ENCODE peak calls at places on chromosomes 13 and 19, in six cellular contexts. H, D, B, P, U and N are unnamed samples. For H3K4me1, the result is how much of the 10 kb centered on the place peaks cover.

GRCh38 chr19:15780595-15781418 is 6.7 kb upstream of the OR10H5 start:
- DNase-seq in U (no peak), P (no peak), B (no peak), D (no peak), H (peak), N (no peak)

GRCh38 chr13:19056984-19057490 is 124.6 kb downstream of the TUBA3C start:
- DNase-seq in B (no peak), D (no peak), H (no peak), P (no peak), U (no peak), N (no peak)

GRCh38 chr13:113818700-113819295 is 45.1 kb downstream of the GAS6 start:
- DNase-seq in U (no peak), D (no peak), H (no peak), B (no peak), P (no peak), N (no peak)

GRCh38 chr19:10769533-10770491 is 51.9 kb downstream of the DNM2 start:
- DNase-seq in U (no peak), H (no peak), B (peak), P (no peak), D (peak), N (no peak)

GRCh38 chr13:48412881-48413351 is at the start of gene LPAR6:
- DNase-seq in P (peak), H (no peak), U (no peak), B (peak), D (peak), N (no peak)

GRCh38 chr19:58374200-58374599 is 6.6 kb downstream of the ZNF837 start:
- DNase-seq in P (no peak), U (no peak), H (no peak), B (no peak), D (no peak), N (no peak)

GRCh38 chr13:101624210-101624922 is 171.9 kb downstream of the ITGBL1 start:
- DNase-seq in P (no peak), D (peak), U (no peak), H (no peak), B (no peak), N (no peak)

GRCh38 chr13:43785681-43786471 is 896 bp downstream of the ENOX1 start:
- DNase-seq in P (peak), U (no peak), H (peak), B (peak), D (peak), N (peak)

GRCh38 chr13:46082324-46082723 is 22.5 kb downstream of the CPB2 start:
- DNase-seq in B (no peak), H (no peak), U (no peak), D (no peak), P (no peak), N (no peak)

GRCh38 chr19:19627716-19628498 is at the start of gene LPAR2:
- DNase-seq in H (peak), U (peak), D (peak), B (no peak), P (no peak), N (no peak)

GRCh38 chr19:30227661-30228112 is 144.5 kb upstream of the ZNF536 start:
- DNase-seq in U (peak), H (no peak), P (peak), D (peak), B (peak), N (no peak)

GRCh38 chr13:28401303-28402056 is 93.4 kb downstream of the FLT1 start:
- DNase-seq in U (no peak), B (no peak), H (no peak), P (peak), D (no peak), N (no peak)

GRCh38 chr13:65787087-65787486 is 1443.0 kb downstream of the PCDH9 start:
- DNase-seq in P (peak), H (no peak), U (no peak), D (no peak), B (no peak), N (no peak)

GRCh38 chr13:51689597-51689996 is 105.3 kb downstream of the WDFY2 start:
- DNase-seq in B (no peak), D (peak), U (no peak), H (no peak), P (no peak), N (no peak)

GRCh38 chr19:2151339-2152229 is at the start of gene AP3D1:
- DNase-seq in H (peak), U (peak), P (peak), D (peak), B (peak), N (peak)
- H3K27ac ChIP-seq in H (peak), U (peak), P (peak), D (peak), B (peak), N (peak)

DNA sequence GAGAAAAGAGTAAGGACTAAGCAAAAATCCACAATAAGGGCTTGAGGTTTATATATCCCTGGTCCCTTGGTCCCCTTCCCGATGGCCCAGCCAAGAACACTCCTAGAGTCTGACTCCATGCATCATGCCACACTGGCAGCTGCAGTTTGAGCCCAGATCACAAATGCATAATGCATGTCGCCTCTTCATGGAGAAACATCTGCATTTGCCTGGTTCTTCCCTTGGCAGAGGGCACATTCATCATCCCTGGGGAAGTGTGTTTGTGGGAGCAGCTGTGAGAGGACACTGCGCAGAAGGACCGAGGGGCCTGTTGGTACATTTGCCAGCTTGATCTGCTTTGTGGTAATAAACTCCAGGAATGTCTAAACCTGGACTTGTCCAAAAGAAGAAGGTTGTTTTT is 731.8 kb downstream of the FGF9 start:
- DNase-seq in D (no peak), H (no peak), P (no peak), B (no peak), U (no peak), N (no peak)
- TF ChIP-seq CTCF in D (no peak), H (no peak), P (no peak), B (no peak), U (no peak), N (no peak)

GRCh38 chr13:27341616-27342015 is 71.0 kb downstream of the RASL11A start:
- DNase-seq in U (no peak), H (no peak), P (no peak), B (no peak), D (no peak), N (no peak)
- H3K4me1 ChIP-seq in U (under half), H (under half), P (under half), B (under half), D (under half), N (under half)

GRCh38 chr19:44636439-44637389 is 7.0 kb upstream of the PVR start:
- DNase-seq in D (no peak), P (no peak), U (no peak), B (no peak), H (no peak), N (no peak)
- H3K27ac ChIP-seq in D (no peak), P (no peak), U (no peak), B (no peak), H (no peak), N (no peak)

DNA sequence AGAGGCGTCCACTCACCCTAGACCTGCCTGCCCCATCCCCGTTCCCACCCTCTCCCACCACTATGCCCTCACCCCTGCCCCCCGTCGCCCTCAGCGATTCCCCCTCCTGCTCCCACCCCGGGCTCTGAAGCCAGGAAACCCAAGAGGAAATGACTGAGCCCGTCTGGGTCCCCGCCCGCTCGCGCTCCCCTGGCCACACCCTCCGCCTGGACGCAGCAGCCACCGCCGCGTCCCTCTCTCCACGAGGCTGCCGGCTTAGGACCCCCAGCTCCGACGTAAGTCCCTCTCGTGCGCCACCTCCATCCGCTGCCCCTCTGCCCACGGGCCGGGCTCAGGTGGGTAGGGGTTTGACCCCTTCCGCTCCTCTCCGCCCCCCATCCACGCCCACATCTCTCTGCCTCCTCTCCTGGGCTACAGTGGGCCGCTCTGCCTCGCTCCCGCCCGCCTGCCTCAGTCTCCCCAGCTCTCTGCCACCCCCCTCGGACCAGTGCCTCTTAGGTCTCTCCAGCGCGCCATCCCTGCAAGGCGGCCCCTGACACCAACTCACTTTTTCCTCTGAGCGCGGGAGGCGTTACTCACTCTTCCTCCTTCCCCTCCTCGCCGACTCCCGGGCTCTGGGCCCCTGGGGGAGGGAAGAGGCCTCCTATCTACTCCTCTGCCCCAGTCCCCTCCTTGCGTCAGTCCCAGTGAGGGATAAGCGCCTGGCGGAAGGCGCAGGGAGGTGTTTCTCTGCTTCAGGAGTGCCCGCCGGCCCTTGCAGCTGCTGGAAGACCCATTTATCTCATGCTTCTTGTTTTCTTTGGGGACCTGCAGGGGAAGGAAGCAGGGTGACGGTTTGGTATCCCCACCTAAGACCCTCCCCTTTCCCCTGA is at the start of gene FXYD5:
- DNase-seq in D (peak), B (peak), U (no peak), H (no peak), P (peak), N (peak)
- TF ChIP-seq CTCF in D (no peak), B (no peak), U (no peak), H (no peak), P (no peak), N (no peak)

DNA sequence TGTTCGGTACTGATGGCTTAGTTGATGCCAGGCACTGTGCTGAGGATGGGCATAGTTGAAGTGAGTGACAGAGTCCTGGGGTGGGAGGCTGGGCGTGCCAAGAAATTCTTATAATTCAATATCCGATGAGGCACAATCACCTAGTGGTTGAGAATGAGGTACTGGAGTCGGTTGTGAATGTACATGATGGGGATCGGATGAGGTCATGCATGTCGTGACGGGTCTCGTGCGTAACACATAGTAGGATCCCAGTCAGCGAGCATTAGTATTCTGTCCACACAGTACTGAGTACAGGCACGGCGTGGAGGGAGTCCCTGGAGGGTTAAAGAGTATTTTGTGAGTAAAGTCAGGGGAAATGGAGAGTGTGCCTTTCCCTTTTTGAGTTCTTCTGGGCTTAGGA is 2.8 kb downstream of the SAFB start:
- DNase-seq in P (no peak), U (no peak), B (no peak), H (no peak), D (no peak), N (no peak)
- H3K4me1 ChIP-seq in P (under half), U (under half), B (under half), H (under half), D (under half), N (half or more)

GRCh38 chr13:99366075-99366987 is 59.1 kb upstream of the GPR183 start:
- DNase-seq in H (no peak), D (no peak), U (no peak), B (no peak), P (no peak), N (no peak)
- H3K27ac ChIP-seq in H (no peak), D (no peak), U (no peak), B (no peak), P (no peak), N (no peak)

DNA sequence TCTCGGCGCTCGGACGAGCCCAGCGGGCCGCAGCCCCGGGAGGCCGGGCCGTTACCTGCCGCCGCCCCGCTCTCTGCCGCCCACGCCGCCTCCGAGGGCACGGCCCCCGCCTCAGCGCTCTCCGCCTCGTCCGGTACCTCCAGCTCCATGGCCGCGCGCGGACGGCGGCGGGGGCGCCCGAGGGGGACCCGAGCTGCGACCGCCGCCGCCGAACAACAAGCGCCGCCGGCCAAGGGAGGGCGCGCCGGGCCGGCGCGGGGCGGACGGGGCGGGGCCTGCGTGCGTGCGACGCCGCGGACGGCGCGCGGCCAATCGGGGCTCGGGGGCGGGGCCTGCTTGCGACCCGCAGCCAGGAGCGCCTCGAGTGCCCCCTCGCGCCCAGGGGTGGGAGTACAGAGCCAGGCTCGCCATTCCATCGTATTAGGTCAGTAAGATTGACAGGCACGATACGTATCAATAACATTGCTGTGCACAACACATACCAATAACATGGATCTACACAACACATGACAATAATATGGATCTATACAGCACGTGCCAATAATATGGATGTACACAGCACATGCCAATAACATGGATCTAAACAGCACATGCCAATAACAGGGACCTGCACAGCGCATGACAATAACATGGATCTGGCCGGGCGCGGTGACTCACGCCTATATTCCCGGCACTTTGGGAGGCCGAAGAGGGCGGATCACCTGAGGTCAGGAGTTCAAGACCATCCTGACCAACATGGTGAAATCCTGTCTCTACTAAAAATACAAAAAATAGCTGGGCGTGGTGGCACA is at the start of gene PIP5K1C:
- DNase-seq in D (peak), P (peak), H (peak), U (peak), B (peak), N (peak)
- TF ChIP-seq CTCF in D (peak), P (peak), H (peak), U (peak), B (peak), N (peak)

DNA sequence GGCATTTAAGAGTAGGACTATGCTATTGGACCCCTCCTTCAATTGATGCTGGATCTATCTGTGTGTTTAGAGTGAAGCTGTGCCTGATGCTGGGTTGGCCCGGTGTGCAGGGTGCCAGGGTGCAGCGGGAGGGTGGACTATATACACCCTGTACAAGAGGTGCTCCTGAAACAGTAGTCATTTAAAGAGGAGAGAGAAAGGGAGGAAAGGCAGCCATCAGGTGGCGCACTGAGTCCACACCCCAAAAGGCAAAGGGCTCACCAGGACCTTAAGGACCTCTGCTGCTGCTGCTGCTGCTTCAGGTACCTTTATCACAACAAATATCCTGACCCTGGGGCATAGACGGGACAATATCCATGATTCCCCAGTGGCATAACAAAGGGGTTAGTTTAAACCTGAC is 39.4 kb downstream of the ZNF136 start:
- DNase-seq in U (no peak), B (no peak), D (peak), H (no peak), P (no peak), N (no peak)
- H3K4me1 ChIP-seq in U (under half), B (under half), D (under half), H (under half), P (under half), N (under half)